ENCODE peak calls at places on chromosomes 11 and 22, in ten cellular contexts. One of them, this sample, is unnamed.

GRCh38 chr22:46514592-46515207 is 22.7 kb downstream of the CELSR1 start:
- DNase-seq in IMR-90: peak
- DNase-seq in HFF-Myc: no peak
- DNase-seq in right lobe of liver: no peak
- DNase-seq in mesendoderm: peak
- DNase-seq in MM.1S: no peak
- DNase-seq in AG10803: peak
- DNase-seq in epithelial cell of proximal tubule: no peak
- DNase-seq in CD4-positive, CD25-positive, alpha-beta regulatory T cell: no peak
- DNase-seq in PC-3: peak
- DNase-seq in this sample: no peak

GRCh38 chr11:10807629-10808552 is 835 bp downstream of the EIF4G2 start:
- DNase-seq in IMR-90: peak
- DNase-seq in HFF-Myc: no peak
- DNase-seq in right lobe of liver: peak
- DNase-seq in mesendoderm: peak
- DNase-seq in MM.1S: peak
- DNase-seq in AG10803: peak
- DNase-seq in epithelial cell of proximal tubule: no peak
- DNase-seq in CD4-positive, CD25-positive, alpha-beta regulatory T cell: peak
- DNase-seq in PC-3: peak
- DNase-seq in this sample: peak

GRCh38 chr22:24450600-24450999 is 23.2 kb downstream of the ADORA2A start:
- DNase-seq in IMR-90: no peak
- DNase-seq in HFF-Myc: no peak
- DNase-seq in right lobe of liver: no peak
- DNase-seq in mesendoderm: peak
- DNase-seq in MM.1S: no peak
- DNase-seq in AG10803: no peak
- DNase-seq in epithelial cell of proximal tubule: no peak
- DNase-seq in CD4-positive, CD25-positive, alpha-beta regulatory T cell: no peak
- DNase-seq in PC-3: no peak
- DNase-seq in this sample: no peak

GRCh38 chr11:128630367-128631230 is 43.2 kb upstream of the ETS1 start:
- DNase-seq in IMR-90: peak
- DNase-seq in HFF-Myc: peak
- DNase-seq in right lobe of liver: peak
- DNase-seq in mesendoderm: peak
- DNase-seq in MM.1S: peak
- DNase-seq in AG10803: peak
- DNase-seq in epithelial cell of proximal tubule: peak
- DNase-seq in CD4-positive, CD25-positive, alpha-beta regulatory T cell: peak
- DNase-seq in PC-3: peak
- DNase-seq in this sample: peak

GRCh38 chr11:12045914-12046635 is 37.6 kb upstream of the DKK3 start:
- DNase-seq in IMR-90: peak
- DNase-seq in HFF-Myc: no peak
- DNase-seq in right lobe of liver: no peak
- DNase-seq in mesendoderm: no peak
- DNase-seq in MM.1S: no peak
- DNase-seq in AG10803: no peak
- DNase-seq in epithelial cell of proximal tubule: no peak
- DNase-seq in CD4-positive, CD25-positive, alpha-beta regulatory T cell: no peak
- DNase-seq in PC-3: no peak
- DNase-seq in this sample: no peak

GRCh38 chr11:2885676-2886081 is at the start of gene CDKN1C:
- DNase-seq in IMR-90: peak
- DNase-seq in HFF-Myc: no peak
- DNase-seq in right lobe of liver: peak
- DNase-seq in mesendoderm: peak
- DNase-seq in MM.1S: peak
- DNase-seq in AG10803: peak
- DNase-seq in epithelial cell of proximal tubule: no peak
- DNase-seq in CD4-positive, CD25-positive, alpha-beta regulatory T cell: peak
- DNase-seq in PC-3: peak
- DNase-seq in this sample: peak

GRCh38 chr11:73158356-73159051 is 16.4 kb upstream of the FCHSD2 start:
- DNase-seq in IMR-90: peak
- DNase-seq in HFF-Myc: no peak
- DNase-seq in right lobe of liver: no peak
- DNase-seq in mesendoderm: no peak
- DNase-seq in MM.1S: no peak
- DNase-seq in AG10803: peak
- DNase-seq in epithelial cell of proximal tubule: no peak
- DNase-seq in CD4-positive, CD25-positive, alpha-beta regulatory T cell: no peak
- DNase-seq in PC-3: no peak
- DNase-seq in this sample: no peak

GRCh38 chr11:119483341-119483880 is 60.4 kb upstream of the THY1 start:
- DNase-seq in IMR-90: no peak
- DNase-seq in HFF-Myc: no peak
- DNase-seq in right lobe of liver: no peak
- DNase-seq in mesendoderm: no peak
- DNase-seq in MM.1S: no peak
- DNase-seq in AG10803: no peak
- DNase-seq in epithelial cell of proximal tubule: no peak
- DNase-seq in CD4-positive, CD25-positive, alpha-beta regulatory T cell: no peak
- DNase-seq in PC-3: no peak
- DNase-seq in this sample: no peak

GRCh38 chr11:126282361-126282741 is 542 bp upstream of the TIRAP start:
- DNase-seq in IMR-90: peak
- DNase-seq in HFF-Myc: no peak
- DNase-seq in right lobe of liver: peak
- DNase-seq in mesendoderm: peak
- DNase-seq in MM.1S: no peak
- DNase-seq in AG10803: peak
- DNase-seq in epithelial cell of proximal tubule: no peak
- DNase-seq in CD4-positive, CD25-positive, alpha-beta regulatory T cell: peak
- DNase-seq in PC-3: peak
- DNase-seq in this sample: peak

GRCh38 chr11:1150095-1150494 is 7.7 kb upstream of the MUC5AC start:
- DNase-seq in IMR-90: no peak
- DNase-seq in HFF-Myc: no peak
- DNase-seq in right lobe of liver: no peak
- DNase-seq in mesendoderm: no peak
- DNase-seq in MM.1S: no peak
- DNase-seq in AG10803: no peak
- DNase-seq in epithelial cell of proximal tubule: no peak
- DNase-seq in CD4-positive, CD25-positive, alpha-beta regulatory T cell: no peak
- DNase-seq in PC-3: no peak
- DNase-seq in this sample: no peak

GRCh38 chr11:117944554-117944953 is 15.4 kb upstream of the TMPRSS13 start:
- DNase-seq in IMR-90: no peak
- DNase-seq in HFF-Myc: no peak
- DNase-seq in right lobe of liver: no peak
- DNase-seq in mesendoderm: no peak
- DNase-seq in MM.1S: no peak
- DNase-seq in AG10803: no peak
- DNase-seq in epithelial cell of proximal tubule: no peak
- DNase-seq in CD4-positive, CD25-positive, alpha-beta regulatory T cell: no peak
- DNase-seq in PC-3: no peak
- DNase-seq in this sample: peak

GRCh38 chr22:22092101-22092500 is 109.5 kb upstream of the TOP3B start:
- DNase-seq in IMR-90: no peak
- DNase-seq in HFF-Myc: no peak
- DNase-seq in right lobe of liver: no peak
- DNase-seq in mesendoderm: no peak
- DNase-seq in MM.1S: no peak
- DNase-seq in AG10803: no peak
- DNase-seq in epithelial cell of proximal tubule: no peak
- DNase-seq in CD4-positive, CD25-positive, alpha-beta regulatory T cell: no peak
- DNase-seq in PC-3: no peak
- DNase-seq in this sample: no peak

GRCh38 chr22:22088658-22089458 is 106.3 kb upstream of the TOP3B start:
- DNase-seq in IMR-90: no peak
- DNase-seq in HFF-Myc: no peak
- DNase-seq in right lobe of liver: no peak
- DNase-seq in mesendoderm: no peak
- DNase-seq in MM.1S: no peak
- DNase-seq in AG10803: no peak
- DNase-seq in epithelial cell of proximal tubule: no peak
- DNase-seq in CD4-positive, CD25-positive, alpha-beta regulatory T cell: no peak
- DNase-seq in PC-3: no peak
- DNase-seq in this sample: no peak

GRCh38 chr22:22091400-22091878 is 108.9 kb upstream of the TOP3B start:
- DNase-seq in IMR-90: no peak
- DNase-seq in HFF-Myc: no peak
- DNase-seq in right lobe of liver: no peak
- DNase-seq in mesendoderm: no peak
- DNase-seq in MM.1S: no peak
- DNase-seq in AG10803: no peak
- DNase-seq in epithelial cell of proximal tubule: no peak
- DNase-seq in CD4-positive, CD25-positive, alpha-beta regulatory T cell: no peak
- DNase-seq in PC-3: no peak
- DNase-seq in this sample: no peak

GRCh38 chr22:22089459-22090308 is 107.1 kb upstream of the TOP3B start:
- DNase-seq in IMR-90: no peak
- DNase-seq in HFF-Myc: no peak
- DNase-seq in right lobe of liver: no peak
- DNase-seq in mesendoderm: no peak
- DNase-seq in MM.1S: no peak
- DNase-seq in AG10803: no peak
- DNase-seq in epithelial cell of proximal tubule: no peak
- DNase-seq in CD4-positive, CD25-positive, alpha-beta regulatory T cell: no peak
- DNase-seq in PC-3: no peak
- DNase-seq in this sample: no peak

GRCh38 chr22:22090650-22091399 is 108.2 kb upstream of the TOP3B start:
- DNase-seq in IMR-90: no peak
- DNase-seq in HFF-Myc: no peak
- DNase-seq in right lobe of liver: no peak
- DNase-seq in mesendoderm: no peak
- DNase-seq in MM.1S: no peak
- DNase-seq in AG10803: no peak
- DNase-seq in epithelial cell of proximal tubule: no peak
- DNase-seq in CD4-positive, CD25-positive, alpha-beta regulatory T cell: no peak
- DNase-seq in PC-3: no peak
- DNase-seq in this sample: no peak
- H3K4me3 ChIP-seq in IMR-90: no peak
- H3K4me3 ChIP-seq in HFF-Myc: no peak
- H3K4me3 ChIP-seq in right lobe of liver: no peak
- H3K4me3 ChIP-seq in mesendoderm: no peak
- H3K4me3 ChIP-seq in MM.1S: no peak
- H3K4me3 ChIP-seq in AG10803: no peak
- H3K4me3 ChIP-seq in epithelial cell of proximal tubule: no peak
- H3K4me3 ChIP-seq in CD4-positive, CD25-positive, alpha-beta regulatory T cell: no peak
- H3K4me3 ChIP-seq in PC-3: no peak
- H3K4me3 ChIP-seq in this sample: no peak

DNA sequence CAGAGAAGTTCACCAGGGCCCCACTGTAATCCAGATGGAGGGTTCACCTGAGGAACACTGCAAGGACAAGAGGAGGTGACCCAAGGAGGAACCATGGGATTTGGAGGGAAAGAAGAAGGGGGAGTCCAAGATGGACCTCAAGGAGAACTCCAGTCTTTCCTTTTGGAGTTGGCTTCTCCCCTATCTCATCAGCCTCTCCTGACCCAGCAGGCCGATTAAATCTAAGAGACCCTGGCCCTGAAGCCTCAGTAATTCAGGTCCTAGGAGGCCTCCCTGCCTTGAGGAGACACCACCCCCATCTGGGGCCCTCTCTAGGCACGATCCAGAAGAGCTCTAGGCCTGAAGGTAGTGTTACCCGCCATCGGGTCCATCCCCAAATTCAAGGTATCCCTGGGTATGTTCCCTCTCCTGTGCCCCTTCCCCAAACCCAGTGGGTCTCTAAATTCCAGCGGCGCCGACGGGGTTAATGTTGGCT is 15.1 kb upstream of the DGKZ start:
- DNase-seq in IMR-90: no peak
- DNase-seq in HFF-Myc: no peak
- DNase-seq in right lobe of liver: no peak
- DNase-seq in mesendoderm: no peak
- DNase-seq in MM.1S: no peak
- DNase-seq in AG10803: no peak
- DNase-seq in epithelial cell of proximal tubule: no peak
- DNase-seq in CD4-positive, CD25-positive, alpha-beta regulatory T cell: no peak
- DNase-seq in PC-3: no peak
- DNase-seq in this sample: no peak
- H3K4me3 ChIP-seq in IMR-90: no peak
- H3K4me3 ChIP-seq in HFF-Myc: no peak
- H3K4me3 ChIP-seq in right lobe of liver: no peak
- H3K4me3 ChIP-seq in mesendoderm: no peak
- H3K4me3 ChIP-seq in MM.1S: no peak
- H3K4me3 ChIP-seq in AG10803: no peak
- H3K4me3 ChIP-seq in epithelial cell of proximal tubule: no peak
- H3K4me3 ChIP-seq in CD4-positive, CD25-positive, alpha-beta regulatory T cell: peak
- H3K4me3 ChIP-seq in PC-3: no peak
- H3K4me3 ChIP-seq in this sample: no peak

GRCh38 chr11:66006891-66007176 is 4.5 kb downstream of the BANF1 start:
- DNase-seq in IMR-90: no peak
- DNase-seq in HFF-Myc: no peak
- DNase-seq in right lobe of liver: no peak
- DNase-seq in mesendoderm: no peak
- DNase-seq in MM.1S: no peak
- DNase-seq in AG10803: no peak
- DNase-seq in epithelial cell of proximal tubule: no peak
- DNase-seq in CD4-positive, CD25-positive, alpha-beta regulatory T cell: no peak
- DNase-seq in PC-3: peak
- DNase-seq in this sample: no peak
- H3K4me3 ChIP-seq in IMR-90: no peak
- H3K4me3 ChIP-seq in HFF-Myc: no peak
- H3K4me3 ChIP-seq in right lobe of liver: no peak
- H3K4me3 ChIP-seq in mesendoderm: no peak
- H3K4me3 ChIP-seq in MM.1S: no peak
- H3K4me3 ChIP-seq in AG10803: no peak
- H3K4me3 ChIP-seq in epithelial cell of proximal tubule: no peak
- H3K4me3 ChIP-seq in CD4-positive, CD25-positive, alpha-beta regulatory T cell: no peak
- H3K4me3 ChIP-seq in PC-3: no peak
- H3K4me3 ChIP-seq in this sample: no peak

GRCh38 chr11:18312663-18313420 is 9.1 kb downstream of the HPS5 start:
- DNase-seq in IMR-90: peak
- DNase-seq in HFF-Myc: peak
- DNase-seq in right lobe of liver: no peak
- DNase-seq in mesendoderm: no peak
- DNase-seq in MM.1S: no peak
- DNase-seq in AG10803: peak
- DNase-seq in epithelial cell of proximal tubule: no peak
- DNase-seq in CD4-positive, CD25-positive, alpha-beta regulatory T cell: no peak
- DNase-seq in PC-3: no peak
- DNase-seq in this sample: no peak

GRCh38 chr11:18309691-18310090 is 12.2 kb downstream of the HPS5 start:
- DNase-seq in IMR-90: no peak
- DNase-seq in HFF-Myc: no peak
- DNase-seq in right lobe of liver: no peak
- DNase-seq in mesendoderm: no peak
- DNase-seq in MM.1S: no peak
- DNase-seq in AG10803: no peak
- DNase-seq in epithelial cell of proximal tubule: peak
- DNase-seq in CD4-positive, CD25-positive, alpha-beta regulatory T cell: no peak
- DNase-seq in PC-3: no peak
- DNase-seq in this sample: no peak

GRCh38 chr11:18308242-18308641 is 13.7 kb downstream of the HPS5 start:
- DNase-seq in IMR-90: no peak
- DNase-seq in HFF-Myc: no peak
- DNase-seq in right lobe of liver: no peak
- DNase-seq in mesendoderm: no peak
- DNase-seq in MM.1S: no peak
- DNase-seq in AG10803: no peak
- DNase-seq in epithelial cell of proximal tubule: no peak
- DNase-seq in CD4-positive, CD25-positive, alpha-beta regulatory T cell: no peak
- DNase-seq in PC-3: no peak
- DNase-seq in this sample: no peak

GRCh38 chr11:18312012-18312411 is 9.9 kb downstream of the HPS5 start:
- DNase-seq in IMR-90: peak
- DNase-seq in HFF-Myc: no peak
- DNase-seq in right lobe of liver: no peak
- DNase-seq in mesendoderm: no peak
- DNase-seq in MM.1S: no peak
- DNase-seq in AG10803: peak
- DNase-seq in epithelial cell of proximal tubule: no peak
- DNase-seq in CD4-positive, CD25-positive, alpha-beta regulatory T cell: no peak
- DNase-seq in PC-3: no peak
- DNase-seq in this sample: no peak

GRCh38 chr11:18310800-18311340 is 11.1 kb downstream of the HPS5 start:
- DNase-seq in IMR-90: no peak
- DNase-seq in HFF-Myc: no peak
- DNase-seq in right lobe of liver: no peak
- DNase-seq in mesendoderm: no peak
- DNase-seq in MM.1S: no peak
- DNase-seq in AG10803: peak
- DNase-seq in epithelial cell of proximal tubule: no peak
- DNase-seq in CD4-positive, CD25-positive, alpha-beta regulatory T cell: no peak
- DNase-seq in PC-3: no peak
- DNase-seq in this sample: peak
- H3K4me3 ChIP-seq in IMR-90: no peak
- H3K4me3 ChIP-seq in HFF-Myc: no peak
- H3K4me3 ChIP-seq in right lobe of liver: no peak
- H3K4me3 ChIP-seq in mesendoderm: no peak
- H3K4me3 ChIP-seq in MM.1S: no peak
- H3K4me3 ChIP-seq in AG10803: no peak
- H3K4me3 ChIP-seq in epithelial cell of proximal tubule: no peak
- H3K4me3 ChIP-seq in CD4-positive, CD25-positive, alpha-beta regulatory T cell: no peak
- H3K4me3 ChIP-seq in PC-3: no peak
- H3K4me3 ChIP-seq in this sample: no peak